ENCODE peak calls at places on chromosomes 11 and 22, in four cellular contexts. One of them, this sample, is unnamed.

GRCh38 chr11:119055901-119056300 is 1.1 kb downstream of the HYOU1 start:
- DNase-seq in mesenchymal stem cell: peak; percentile 53
- DNase-seq in H9: no peak
- DNase-seq in neuronal stem cell: no peak
- DNase-seq in this sample: no peak

GRCh38 chr11:20154381-20154780 is 5.9 kb downstream of the DBX1 start:
- DNase-seq in mesenchymal stem cell: peak; percentile 16
- DNase-seq in H9: peak; percentile 29
- DNase-seq in neuronal stem cell: no peak
- DNase-seq in this sample: no peak

GRCh38 chr11:45665933-45666647 is 668 bp upstream of the CHST1 start:
- DNase-seq in mesenchymal stem cell: peak; percentile 35
- DNase-seq in H9: no peak
- DNase-seq in neuronal stem cell: no peak
- DNase-seq in this sample: peak; percentile 65

GRCh38 chr22:32354360-32355351 is 3.0 kb upstream of the RFPL3 start:
- DNase-seq in mesenchymal stem cell: peak; percentile 45
- DNase-seq in H9: no peak
- DNase-seq in neuronal stem cell: no peak
- DNase-seq in this sample: no peak

GRCh38 chr11:34682822-34683221 is 61.9 kb downstream of the EHF start:
- DNase-seq in mesenchymal stem cell: peak; percentile 58
- DNase-seq in H9: no peak
- DNase-seq in neuronal stem cell: no peak
- DNase-seq in this sample: no peak

GRCh38 chr11:119316017-119316728 is 757 bp downstream of the MCAM start:
- DNase-seq in mesenchymal stem cell: peak; percentile 32
- DNase-seq in H9: no peak
- DNase-seq in neuronal stem cell: no peak
- DNase-seq in this sample: no peak

GRCh38 chr22:28019360-28019759 is 100.3 kb upstream of the PITPNB start:
- DNase-seq in mesenchymal stem cell: no peak
- DNase-seq in H9: no peak
- DNase-seq in neuronal stem cell: no peak
- DNase-seq in this sample: no peak

GRCh38 chr11:119121008-119121810 is at the start of gene HINFP:
- DNase-seq in mesenchymal stem cell: peak; percentile 99
- DNase-seq in H9: peak; percentile 100
- DNase-seq in neuronal stem cell: peak; percentile 98
- DNase-seq in this sample: peak; percentile 98

GRCh38 chr11:46127150-46127638 is 5.9 kb upstream of the PHF21A start:
- DNase-seq in mesenchymal stem cell: peak; percentile 68
- DNase-seq in H9: no peak
- DNase-seq in neuronal stem cell: no peak
- DNase-seq in this sample: no peak

GRCh38 chr11:28342704-28343103 is 234.5 kb downstream of the METTL15 start:
- DNase-seq in mesenchymal stem cell: peak; percentile 39
- DNase-seq in H9: no peak
- DNase-seq in neuronal stem cell: no peak
- DNase-seq in this sample: no peak

GRCh38 chr11:75873417-75874148 is 58.6 kb downstream of the UVRAG start:
- DNase-seq in mesenchymal stem cell: no peak
- DNase-seq in H9: no peak
- DNase-seq in neuronal stem cell: no peak
- DNase-seq in this sample: no peak

GRCh38 chr22:21044931-21045584 is 688 bp upstream of the LRRC74B start:
- DNase-seq in mesenchymal stem cell: peak; percentile 89
- DNase-seq in H9: no peak
- DNase-seq in neuronal stem cell: no peak
- DNase-seq in this sample: no peak

GRCh38 chr22:44883011-44883421 is 126.8 kb downstream of the PHF21B start:
- DNase-seq in mesenchymal stem cell: no peak
- DNase-seq in H9: peak; percentile 27
- DNase-seq in neuronal stem cell: no peak
- DNase-seq in this sample: no peak

GRCh38 chr22:45336971-45337431 is 27.3 kb downstream of the FAM118A start:
- DNase-seq in mesenchymal stem cell: no peak
- DNase-seq in H9: no peak
- DNase-seq in neuronal stem cell: no peak
- DNase-seq in this sample: no peak

GRCh38 chr22:47374901-47375575 is 612.6 kb downstream of the TBC1D22A start:
- DNase-seq in mesenchymal stem cell: no peak
- DNase-seq in H9: no peak
- DNase-seq in neuronal stem cell: no peak
- DNase-seq in this sample: no peak

GRCh38 chr22:32177221-32177765 is 18.2 kb upstream of the C22orf42 start:
- DNase-seq in mesenchymal stem cell: no peak
- DNase-seq in H9: no peak
- DNase-seq in neuronal stem cell: no peak
- DNase-seq in this sample: no peak

GRCh38 chr22:25122136-25122764 is 77.4 kb upstream of the CRYBB3 start:
- DNase-seq in mesenchymal stem cell: no peak
- DNase-seq in H9: no peak
- DNase-seq in neuronal stem cell: no peak
- DNase-seq in this sample: no peak

GRCh38 chr22:22995166-22995565 is 75.2 kb upstream of the GNAZ start:
- DNase-seq in mesenchymal stem cell: no peak
- DNase-seq in H9: no peak
- DNase-seq in neuronal stem cell: no peak
- DNase-seq in this sample: no peak

GRCh38 chr22:17629646-17630045 is 1.1 kb upstream of the ATP6V1E1 start:
- DNase-seq in mesenchymal stem cell: no peak
- DNase-seq in H9: no peak
- DNase-seq in neuronal stem cell: no peak
- DNase-seq in this sample: no peak

GRCh38 chr22:36386900-36387663 is 685 bp downstream of the MYH9 start:
- DNase-seq in mesenchymal stem cell: no peak
- DNase-seq in H9: no peak
- DNase-seq in neuronal stem cell: no peak
- DNase-seq in this sample: no peak

DNA sequence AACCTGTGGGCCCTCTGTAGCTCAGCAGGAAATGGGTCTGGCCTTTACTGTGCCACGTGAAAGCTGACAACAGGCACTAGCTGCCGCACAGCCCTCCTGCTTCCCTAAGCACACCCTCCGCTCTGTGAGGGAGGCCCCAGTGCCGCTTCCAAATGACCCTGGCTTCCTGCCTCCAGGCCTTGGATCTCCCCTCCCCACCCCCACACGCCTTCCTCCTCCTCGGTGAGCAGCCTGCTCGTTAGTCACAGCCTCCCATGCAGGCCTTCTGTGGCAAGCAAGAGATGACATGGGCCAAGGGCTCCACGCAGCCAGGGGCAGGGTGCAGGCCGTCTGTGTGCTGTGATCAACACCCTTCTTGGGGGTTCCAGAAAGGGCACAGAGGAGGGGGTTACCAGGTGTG is 15.3 kb upstream of the RASL10A start:
- DNase-seq in mesenchymal stem cell: peak; percentile 77
- DNase-seq in H9: peak; percentile 47
- DNase-seq in neuronal stem cell: no peak
- DNase-seq in this sample: no peak
- H2BK12ac ChIP-seq in mesenchymal stem cell: peak overlapping the region; percentile 71
- H2BK12ac ChIP-seq in H9: no peak overlapping the region
- H2BK12ac ChIP-seq in neuronal stem cell: peak overlapping the region; percentile 41
- H2BK12ac ChIP-seq in this sample: no peak overlapping the region

DNA sequence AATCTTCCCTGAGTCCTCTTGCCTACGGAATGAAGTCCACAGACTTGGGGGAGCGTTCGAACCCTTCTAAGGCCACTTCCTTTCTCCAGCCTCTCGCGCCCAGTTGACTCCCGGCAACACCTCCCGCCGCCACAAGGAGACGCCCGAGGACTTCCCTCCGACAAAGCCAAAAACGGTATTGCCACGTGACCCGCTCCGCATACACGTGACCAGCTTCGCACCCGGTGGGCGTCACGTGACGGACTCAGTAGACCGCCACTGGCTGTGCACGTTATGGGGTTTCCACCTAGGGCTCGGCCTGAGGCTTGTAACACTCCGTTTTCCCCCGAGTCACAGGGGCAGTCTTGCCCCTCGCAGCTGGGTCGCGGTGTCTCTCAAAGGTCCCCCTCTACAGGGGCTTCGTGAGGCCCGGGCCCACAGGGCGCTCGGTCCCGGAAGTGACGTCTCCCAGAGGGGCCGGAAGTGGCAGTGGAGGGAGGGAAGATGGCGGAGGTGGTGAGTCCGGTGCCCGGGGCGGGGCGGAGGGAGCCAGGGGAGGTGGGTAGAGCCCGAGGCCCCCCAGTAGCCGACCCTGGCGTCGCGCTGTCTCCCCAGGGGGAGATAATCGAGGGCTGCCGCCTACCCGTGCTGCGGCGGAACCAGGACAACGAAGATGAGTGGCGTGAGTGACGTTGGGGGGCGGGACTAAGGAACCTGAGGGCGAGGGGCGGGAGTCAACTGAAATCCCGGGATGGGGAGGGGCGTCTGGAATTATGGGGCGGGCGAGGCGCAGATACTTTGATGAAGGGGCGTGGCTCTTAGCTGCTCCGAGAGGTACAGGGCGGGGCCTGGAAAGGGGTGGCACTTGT is at the start of gene KAT5:
- DNase-seq in mesenchymal stem cell: peak; percentile 98
- DNase-seq in H9: peak; percentile 99
- DNase-seq in neuronal stem cell: peak; percentile 99
- DNase-seq in this sample: peak; percentile 91
- H2BK12ac ChIP-seq in mesenchymal stem cell: no peak within 1 kb of the TSS
- H2BK12ac ChIP-seq in H9: no peak within 1 kb of the TSS
- H2BK12ac ChIP-seq in neuronal stem cell: no peak within 1 kb of the TSS
- H2BK12ac ChIP-seq in this sample: no peak within 1 kb of the TSS

DNA sequence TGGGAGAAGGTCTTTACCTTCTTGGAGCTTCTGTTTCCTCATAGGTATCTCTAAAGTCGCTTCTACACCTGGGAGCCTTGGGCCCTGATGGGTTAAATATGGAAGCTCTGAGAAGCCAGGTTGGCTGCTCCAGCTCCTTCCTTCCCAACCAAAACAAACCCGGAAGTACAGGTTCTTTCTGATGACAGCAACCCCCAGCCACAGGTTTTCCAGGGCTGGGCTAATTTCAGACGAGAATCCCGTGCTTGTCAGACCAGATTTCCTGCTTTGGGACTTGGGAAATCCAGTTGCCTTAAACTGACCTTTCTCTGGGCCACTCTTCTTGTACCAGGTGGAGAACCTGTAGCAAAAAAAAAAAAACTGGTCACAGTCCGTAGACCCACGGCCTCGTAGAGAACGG is 51.9 kb downstream of the RBX1 start:
- DNase-seq in mesenchymal stem cell: no peak
- DNase-seq in H9: no peak
- DNase-seq in neuronal stem cell: no peak
- DNase-seq in this sample: no peak
- H2BK12ac ChIP-seq in mesenchymal stem cell: no peak overlapping the region
- H2BK12ac ChIP-seq in H9: no peak overlapping the region
- H2BK12ac ChIP-seq in neuronal stem cell: no peak overlapping the region
- H2BK12ac ChIP-seq in this sample: no peak overlapping the region

GRCh38 chr22:19964701-19965386 is 23.2 kb upstream of the TXNRD2 start:
- DNase-seq in mesenchymal stem cell: no peak
- DNase-seq in H9: no peak
- DNase-seq in neuronal stem cell: no peak
- DNase-seq in this sample: no peak
- H2BK12ac ChIP-seq in mesenchymal stem cell: no peak overlapping the region
- H2BK12ac ChIP-seq in H9: no peak overlapping the region
- H2BK12ac ChIP-seq in neuronal stem cell: peak overlapping the region; percentile 41
- H2BK12ac ChIP-seq in this sample: peak overlapping the region; percentile 9

DNA sequence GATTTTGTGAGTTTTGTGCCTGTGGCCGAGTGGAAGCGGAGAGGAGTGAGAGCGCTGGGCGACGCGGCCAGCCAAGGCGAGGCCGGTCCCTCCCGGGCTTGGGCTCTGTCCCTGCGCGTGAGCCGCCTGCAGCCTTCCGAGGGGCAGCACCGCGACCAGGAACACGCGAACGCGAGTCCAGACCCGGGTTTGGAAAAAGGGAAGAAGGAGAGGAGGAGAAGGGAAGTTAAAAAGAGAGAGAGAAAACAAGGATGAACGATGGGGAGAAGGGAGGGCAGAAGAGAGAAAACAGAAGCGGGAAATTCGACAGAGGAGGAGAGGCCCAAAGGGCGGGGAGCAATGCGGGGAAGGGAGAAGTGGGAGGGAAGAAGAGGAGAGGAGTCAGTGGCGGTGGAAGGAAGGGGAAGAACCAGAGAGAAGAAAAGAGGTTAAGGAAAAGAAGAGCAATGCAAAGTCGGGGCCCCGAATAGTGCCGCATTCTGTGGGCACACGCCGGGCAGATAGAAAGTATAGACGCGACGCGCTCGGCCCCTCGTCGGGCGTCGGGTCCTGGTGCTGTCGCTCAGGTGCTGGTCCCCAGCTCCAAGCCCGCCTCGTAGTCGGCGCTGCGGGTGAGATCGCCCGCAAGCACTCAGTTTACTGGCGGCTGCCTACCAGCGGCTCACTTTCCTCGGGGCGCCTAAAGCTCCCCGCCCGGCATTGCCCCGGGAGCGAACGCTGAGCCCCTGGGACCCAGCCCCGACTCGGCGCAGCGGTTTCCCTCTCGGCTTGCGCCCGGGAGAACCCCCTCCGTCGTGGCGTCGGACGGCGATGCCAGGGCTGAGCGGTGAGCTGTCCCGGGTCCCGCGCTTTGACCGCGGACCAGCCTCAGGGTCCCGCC is 2.8 kb upstream of the BARX2 start:
- DNase-seq in mesenchymal stem cell: peak; percentile 6
- DNase-seq in H9: peak; percentile 61
- DNase-seq in neuronal stem cell: peak; percentile 31
- DNase-seq in this sample: no peak
- H2BK12ac ChIP-seq in mesenchymal stem cell: no peak overlapping the region
- H2BK12ac ChIP-seq in H9: no peak overlapping the region
- H2BK12ac ChIP-seq in neuronal stem cell: no peak overlapping the region
- H2BK12ac ChIP-seq in this sample: peak overlapping the region; percentile 80

This sample was measured in H1.